ENCODE peak calls at places on chromosomes 16 and 17, in six cellular contexts. S is lower leg skin; L is IMR-90; H is CD4-positive, alpha-beta T cell; Z is PC-3; G is WTC11. N is an unnamed sample.

GRCh38 chr17:17387461-17388362 is 84.5 kb downstream of the NT5M start:
- DNase-seq in S (no peak), L (no peak), H (no peak), Z (peak; percentile 74), G (peak; percentile 75), N (no peak)

GRCh38 chr16:58464047-58464915 is 35.7 kb upstream of the NDRG4 start:
- DNase-seq in S (no peak), L (no peak), H (no peak), Z (peak; percentile 39), G (peak; percentile 42), N (no peak)

GRCh38 chr17:67218385-67218950 is 26.5 kb downstream of the HELZ start:
- DNase-seq in S (no peak), L (peak; percentile 78), H (no peak), Z (no peak), G (no peak), N (no peak)

GRCh38 chr17:17350491-17351355 is 47.5 kb downstream of the NT5M start:
- DNase-seq in S (peak; percentile 82), L (peak; percentile 54), H (no peak), Z (peak; percentile 58), G (peak; percentile 60), N (no peak)

GRCh38 chr16:53501216-53501859 is 1.7 kb downstream of the AKTIP start:
- DNase-seq in S (no peak), L (no peak), H (no peak), Z (no peak), G (no peak), N (no peak)

GRCh38 chr17:17922198-17922901 is 49.9 kb downstream of the TOM1L2 start:
- DNase-seq in S (peak; percentile 54), L (no peak), H (no peak), Z (no peak), G (no peak), N (no peak)

GRCh38 chr17:53122966-53123365 is 699.8 kb upstream of the KIF2B start:
- DNase-seq in S (no peak), L (no peak), H (no peak), Z (no peak), G (no peak), N (no peak)

GRCh38 chr17:41796066-41796895 is 9.8 kb upstream of the JUP start:
- DNase-seq in S (no peak), L (no peak), H (no peak), Z (peak; percentile 67), G (no peak), N (no peak)

GRCh38 chr16:54921229-54921824 is 9.3 kb upstream of the IRX5 start:
- DNase-seq in S (no peak), L (no peak), H (no peak), Z (no peak), G (no peak), N (no peak)

GRCh38 chr17:73906896-73907600 is 262.8 kb upstream of the SDK2 start:
- DNase-seq in S (peak; percentile 62), L (no peak), H (no peak), Z (no peak), G (no peak), N (peak; percentile 71)

GRCh38 chr16:49362230-49362629 is 11.4 kb upstream of the C16orf78 start:
- DNase-seq in S (peak; percentile 70), L (no peak), H (no peak), Z (no peak), G (no peak), N (no peak)

GRCh38 chr17:39963826-39964225 is 1.0 kb downstream of the GSDMA start:
- DNase-seq in S (no peak), L (no peak), H (peak; percentile 40), Z (peak; percentile 74), G (no peak), N (no peak)

GRCh38 chr17:27914382-27914781 is 21.2 kb upstream of the LYRM9 start:
- DNase-seq in S (peak; percentile 29), L (no peak), H (no peak), Z (no peak), G (no peak), N (no peak)

GRCh38 chr16:59048876-59049275 is 314.8 kb upstream of the GOT2 start:
- DNase-seq in S (no peak), L (no peak), H (no peak), Z (no peak), G (no peak), N (no peak)

GRCh38 chr16:49749816-49750215 is 106.1 kb downstream of the ZNF423 start:
- DNase-seq in S (no peak), L (no peak), H (no peak), Z (no peak), G (no peak), N (no peak)

GRCh38 chr16:88376835-88377726 is 5.7 kb upstream of the ZNF469 start:
- DNase-seq in S (no peak), L (no peak), H (no peak), Z (no peak), G (no peak), N (no peak)

GRCh38 chr17:44005865-44006580 is 1.6 kb downstream of the NAGS start:
- DNase-seq in S (peak; percentile 90), L (no peak), H (peak; percentile 13), Z (peak; percentile 82), G (peak; percentile 77), N (no peak)

GRCh38 chr17:43438626-43439529 is 40.1 kb downstream of the ARL4D start:
- DNase-seq in S (no peak), L (peak; percentile 44), H (no peak), Z (no peak), G (peak; percentile 22), N (no peak)

GRCh38 chr16:52912565-52913173 is 140.0 kb downstream of the CHD9NB start:
- DNase-seq in S (no peak), L (peak; percentile 49), H (no peak), Z (peak; percentile 66), G (peak; percentile 83), N (no peak)

GRCh38 chr17:45325810-45326209 is 9.0 kb upstream of the MAP3K14 start:
- DNase-seq in S (peak; percentile 58), L (no peak), H (no peak), Z (no peak), G (no peak), N (no peak)

GRCh38 chr17:29589524-29590260 is at the start of gene GIT1:
- DNase-seq in S (peak; percentile 95), L (peak; percentile 78), H (peak; percentile 81), Z (peak; percentile 85), G (peak; percentile 79), N (peak; percentile 94)

GRCh38 chr17:17156511-17156910 is 49.6 kb downstream of the PLD6 start:
- DNase-seq in S (no peak), L (peak; percentile 64), H (no peak), Z (no peak), G (no peak), N (no peak)

GRCh38 chr16:5386989-5387388 is 289.4 kb upstream of the EEF2KMT start:
- DNase-seq in S (no peak), L (no peak), H (no peak), Z (no peak), G (no peak), N (no peak)

GRCh38 chr17:47604268-47604927 is 45.3 kb upstream of the KPNB1 start:
- DNase-seq in S (no peak), L (peak; percentile 85), H (no peak), Z (no peak), G (no peak), N (no peak)

GRCh38 chr17:13204607-13205237 is 186.9 kb upstream of the ELAC2 start:
- DNase-seq in S (no peak), L (no peak), H (no peak), Z (peak; percentile 34), G (no peak), N (no peak)

GRCh38 chr17:69592692-69593350 is 178.3 kb downstream of the MAP2K6 start:
- DNase-seq in S (no peak), L (peak; percentile 93), H (no peak), Z (no peak), G (no peak), N (no peak)

GRCh38 chr17:57579245-57579644 is 165.9 kb downstream of the CCDC182 start:
- DNase-seq in S (no peak), L (no peak), H (no peak), Z (no peak), G (no peak), N (no peak)

GRCh38 chr17:31699281-31699680 is 159.8 kb downstream of the COPRS start:
- DNase-seq in S (no peak), L (peak; percentile 37), H (no peak), Z (peak; percentile 8), G (no peak), N (peak; percentile 68)

GRCh38 chr17:31093866-31094599 is 744 bp upstream of the NF1 start:
- DNase-seq in S (no peak), L (no peak), H (no peak), Z (no peak), G (no peak), N (no peak)

GRCh38 chr16:56715128-56715527 is 14.8 kb upstream of the NUP93 start:
- DNase-seq in S (no peak), L (no peak), H (no peak), Z (no peak), G (no peak), N (peak; percentile 60)

GRCh38 chr17:348692-349425 is 3.7 kb downstream of the RPH3AL start:
- DNase-seq in S (peak; percentile 89), L (no peak), H (no peak), Z (no peak), G (no peak), N (no peak)
- TF ChIP-seq CTCF in S (no peak), L (no peak), H (no peak), Z (no peak), G (no peak), N (no peak)

DNA sequence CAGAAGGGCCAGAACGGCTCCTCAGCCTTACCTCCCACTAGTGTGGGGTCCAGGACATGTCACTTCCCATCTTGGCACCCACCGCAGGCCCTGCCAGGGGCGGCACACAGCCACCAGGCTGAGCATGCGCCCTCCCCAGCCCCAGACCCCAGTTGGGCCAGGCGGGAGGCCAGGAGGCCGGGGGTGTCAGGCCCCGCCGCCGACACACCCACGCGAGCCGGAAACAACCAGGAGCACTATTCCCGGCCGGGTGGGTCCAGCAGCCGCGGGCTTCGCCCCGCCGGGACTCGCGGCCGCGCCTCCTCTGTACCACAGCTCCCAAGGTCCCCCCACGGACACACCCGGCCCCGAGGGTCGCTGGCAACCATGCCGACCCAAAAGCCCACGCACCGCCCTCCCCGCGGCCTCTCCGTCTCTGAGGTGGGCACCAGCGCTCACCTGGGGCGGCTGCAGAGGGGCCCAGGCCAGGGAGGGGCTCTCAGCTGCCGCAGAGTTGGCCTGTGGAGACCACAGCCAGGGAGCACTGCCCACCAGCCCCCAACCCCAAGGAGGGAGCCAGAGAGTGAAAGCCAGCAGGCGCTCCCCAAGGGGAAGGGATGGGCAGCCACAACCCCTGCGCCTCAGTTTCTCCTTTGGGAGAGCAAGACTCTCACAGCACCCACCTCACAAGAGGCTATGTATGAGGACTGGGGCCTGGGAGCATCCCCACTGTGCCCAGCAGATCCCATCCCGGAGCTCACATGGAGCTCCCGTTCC is 18.0 kb downstream of the B9D1 start:
- DNase-seq in S (no peak), L (no peak), H (no peak), Z (no peak), G (peak; percentile 9), N (no peak)
- TF ChIP-seq CTCF in S (no peak), L (no peak), H (no peak), Z (no peak), G (no peak), N (no peak)

GRCh38 chr17:71085238-71086033 is 916.1 kb downstream of the KCNJ2 start:
- DNase-seq in S (no peak), L (no peak), H (no peak), Z (peak; percentile 46), G (peak; percentile 70), N (no peak)
- TF ChIP-seq CTCF in S (no peak), L (peak; percentile 16), H (no peak), Z (peak; percentile 67), G (peak; percentile 63), N (peak; percentile 17)

GRCh38 chr17:34607917-34608316 is 28.5 kb downstream of the TMEM132E start:
- DNase-seq in S (no peak), L (no peak), H (no peak), Z (no peak), G (peak; percentile 34), N (no peak)
- TF ChIP-seq CTCF in S (no peak), L (no peak), H (no peak), Z (no peak), G (no peak), N (no peak)